ENCODE peak calls at places on chromosomes 7 and 10, in eight cellular contexts. K, C, L, H, J, G, F and U are unnamed samples.

GRCh38 chr7:134941185-134941900 is 45.0 kb upstream of the AGBL3 start:
- DNase-seq in K (no peak), C (peak), L (peak), H (no peak), J (peak), G (no peak), F (peak), U (no peak)

GRCh38 chr7:24912874-24913514 is 67.0 kb downstream of the OSBPL3 start:
- DNase-seq in K (no peak), C (no peak), L (no peak), H (no peak), J (no peak), G (no peak), F (no peak), U (no peak)

GRCh38 chr10:72320676-72321247 is 34.0 kb downstream of the DNAJB12 start:
- DNase-seq in K (peak), C (peak), L (peak), H (peak), J (peak), G (peak), F (peak), U (no peak)

GRCh38 chr7:6637544-6638229 is 569 bp downstream of the ZNF316 start:
- DNase-seq in K (no peak), C (peak), L (peak), H (peak), J (no peak), G (peak), F (peak), U (peak)

GRCh38 chr10:87734987-87735827 is 75.5 kb downstream of the PAPSS2 start:
- DNase-seq in K (no peak), C (peak), L (peak), H (peak), J (peak), G (no peak), F (peak), U (no peak)

GRCh38 chr7:23017303-23017702 is 3.4 kb upstream of the HYCC1 start:
- DNase-seq in K (no peak), C (no peak), L (no peak), H (no peak), J (no peak), G (no peak), F (no peak), U (no peak)

GRCh38 chr10:103153302-103153759 is 39.7 kb downstream of the NT5C2 start:
- DNase-seq in K (no peak), C (peak), L (peak), H (no peak), J (peak), G (no peak), F (peak), U (no peak)

GRCh38 chr10:95755511-95756004 is 405 bp upstream of the ENTPD1 start:
- DNase-seq in K (peak), C (no peak), L (no peak), H (peak), J (no peak), G (no peak), F (no peak), U (no peak)

GRCh38 chr7:127251458-127252379 is 1.0 kb downstream of the GRM8 start:
- DNase-seq in K (no peak), C (no peak), L (no peak), H (peak), J (no peak), G (no peak), F (no peak), U (peak)

GRCh38 chr10:5419466-5420094 is 7.2 kb downstream of the NET1 start:
- DNase-seq in K (no peak), C (no peak), L (peak), H (no peak), J (no peak), G (no peak), F (peak), U (no peak)

GRCh38 chr10:71750986-71751385 is 22.3 kb downstream of the VSIR start:
- DNase-seq in K (no peak), C (no peak), L (no peak), H (no peak), J (no peak), G (no peak), F (no peak), U (no peak)

GRCh38 chr7:155226261-155227003 is 71.2 kb upstream of the INSIG1 start:
- DNase-seq in K (no peak), C (no peak), L (no peak), H (no peak), J (no peak), G (no peak), F (no peak), U (no peak)

GRCh38 chr7:146346096-146346495 is 229.5 kb downstream of the CNTNAP2 start:
- DNase-seq in K (no peak), C (no peak), L (no peak), H (peak), J (no peak), G (no peak), F (no peak), U (no peak)

GRCh38 chr10:121823993-121824463 is 103.8 kb downstream of the ATE1 start:
- DNase-seq in K (no peak), C (peak), L (peak), H (no peak), J (peak), G (no peak), F (peak), U (no peak)

GRCh38 chr7:140390466-140391190 is 7.7 kb downstream of the SLC37A3 start:
- DNase-seq in K (no peak), C (peak), L (peak), H (no peak), J (peak), G (no peak), F (peak), U (no peak)

GRCh38 chr7:44307905-44308740 is 17.3 kb downstream of the CAMK2B start:
- DNase-seq in K (peak), C (no peak), L (no peak), H (peak), J (no peak), G (no peak), F (no peak), U (peak)

GRCh38 chr7:134527979-134528371 is 608 bp downstream of the AKR1B10 start:
- DNase-seq in K (no peak), C (peak), L (peak), H (no peak), J (peak), G (no peak), F (peak), U (no peak)

GRCh38 chr7:25805027-25805687 is 346.8 kb upstream of the NFE2L3 start:
- DNase-seq in K (no peak), C (peak), L (peak), H (no peak), J (no peak), G (no peak), F (peak), U (no peak)

GRCh38 chr7:134667899-134668298 is 21.2 kb downstream of the BPGM start:
- DNase-seq in K (no peak), C (no peak), L (no peak), H (no peak), J (no peak), G (no peak), F (no peak), U (no peak)

GRCh38 chr10:27625452-27626345 is 119.9 kb downstream of the MKX start:
- DNase-seq in K (no peak), C (no peak), L (no peak), H (peak), J (no peak), G (no peak), F (no peak), U (no peak)

GRCh38 chr7:117730404-117730803 is 142.8 kb downstream of the CTTNBP2 start:
- DNase-seq in K (no peak), C (no peak), L (no peak), H (no peak), J (no peak), G (no peak), F (no peak), U (no peak)

GRCh38 chr10:88156341-88156740 is 292.9 kb downstream of the PTEN start:
- DNase-seq in K (no peak), C (peak), L (peak), H (no peak), J (peak), G (no peak), F (peak), U (no peak)

GRCh38 chr7:100195222-100195621 is 17.5 kb downstream of the STAG3 start:
- DNase-seq in K (no peak), C (no peak), L (no peak), H (no peak), J (no peak), G (no peak), F (no peak), U (no peak)

GRCh38 chr7:38506756-38507155 is 124.4 kb downstream of the AMPH start:
- DNase-seq in K (no peak), C (peak), L (peak), H (no peak), J (peak), G (no peak), F (peak), U (no peak)

GRCh38 chr7:69166979-69167516 is 431.2 kb upstream of the AUTS2 start:
- DNase-seq in K (no peak), C (no peak), L (no peak), H (no peak), J (no peak), G (no peak), F (no peak), U (no peak)

GRCh38 chr7:51325937-51326336 is 9.3 kb upstream of the COBL start:
- DNase-seq in K (no peak), C (no peak), L (no peak), H (no peak), J (no peak), G (no peak), F (no peak), U (no peak)

GRCh38 chr7:73668103-73668937 is 689 bp downstream of the VPS37D start:
- DNase-seq in K (no peak), C (no peak), L (no peak), H (no peak), J (no peak), G (no peak), F (no peak), U (no peak)

GRCh38 chr10:49281461-49281860 is 17.5 kb upstream of the C10orf71 start:
- DNase-seq in K (no peak), C (no peak), L (no peak), H (peak), J (no peak), G (no peak), F (no peak), U (no peak)

GRCh38 chr7:94440460-94441039 is 45.9 kb downstream of the COL1A2 start:
- DNase-seq in K (no peak), C (peak), L (peak), H (no peak), J (no peak), G (no peak), F (peak), U (no peak)

GRCh38 chr7:5824297-5824610 is 42.8 kb upstream of the RNF216 start:
- DNase-seq in K (no peak), C (no peak), L (no peak), H (no peak), J (no peak), G (peak), F (no peak), U (no peak)

GRCh38 chr10:123703195-123703790 is 37.1 kb downstream of the GPR26 start:
- DNase-seq in K (no peak), C (no peak), L (no peak), H (no peak), J (no peak), G (no peak), F (no peak), U (no peak)

GRCh38 chr7:8442814-8443304 is 9.4 kb downstream of the NXPH1 start:
- DNase-seq in K (no peak), C (no peak), L (peak), H (peak), J (peak), G (peak), F (peak), U (peak)

GRCh38 chr10:35633006-35633980 is 8.8 kb downstream of the FZD8 start:
- DNase-seq in K (no peak), C (no peak), L (no peak), H (no peak), J (no peak), G (no peak), F (no peak), U (no peak)

GRCh38 chr7:157769016-157769869 is 432.4 kb downstream of the DNAJB6 start:
- DNase-seq in K (no peak), C (no peak), L (no peak), H (no peak), J (no peak), G (no peak), F (no peak), U (no peak)

GRCh38 chr7:137656227-137656849 is 190.4 kb downstream of the DGKI start:
- DNase-seq in K (peak), C (peak), L (peak), H (peak), J (peak), G (peak), F (peak), U (peak)

GRCh38 chr10:113857210-113857609 is 2.7 kb downstream of the NHLRC2 start:
- DNase-seq in K (no peak), C (no peak), L (no peak), H (no peak), J (no peak), G (no peak), F (no peak), U (no peak)

GRCh38 chr10:113856563-113856962 is 2.1 kb downstream of the NHLRC2 start:
- DNase-seq in K (no peak), C (no peak), L (peak), H (no peak), J (no peak), G (no peak), F (no peak), U (no peak)

GRCh38 chr10:113853577-113854018 is 284 bp downstream of the DCLRE1A start:
- DNase-seq in K (no peak), C (peak), L (no peak), H (no peak), J (peak), G (no peak), F (no peak), U (no peak)

GRCh38 chr10:113854019-113854756 is at the start of the genes DCLRE1A and NHLRC2:
- DNase-seq in K (peak), C (peak), L (peak), H (peak), J (peak), G (peak), F (peak), U (peak)

DNA sequence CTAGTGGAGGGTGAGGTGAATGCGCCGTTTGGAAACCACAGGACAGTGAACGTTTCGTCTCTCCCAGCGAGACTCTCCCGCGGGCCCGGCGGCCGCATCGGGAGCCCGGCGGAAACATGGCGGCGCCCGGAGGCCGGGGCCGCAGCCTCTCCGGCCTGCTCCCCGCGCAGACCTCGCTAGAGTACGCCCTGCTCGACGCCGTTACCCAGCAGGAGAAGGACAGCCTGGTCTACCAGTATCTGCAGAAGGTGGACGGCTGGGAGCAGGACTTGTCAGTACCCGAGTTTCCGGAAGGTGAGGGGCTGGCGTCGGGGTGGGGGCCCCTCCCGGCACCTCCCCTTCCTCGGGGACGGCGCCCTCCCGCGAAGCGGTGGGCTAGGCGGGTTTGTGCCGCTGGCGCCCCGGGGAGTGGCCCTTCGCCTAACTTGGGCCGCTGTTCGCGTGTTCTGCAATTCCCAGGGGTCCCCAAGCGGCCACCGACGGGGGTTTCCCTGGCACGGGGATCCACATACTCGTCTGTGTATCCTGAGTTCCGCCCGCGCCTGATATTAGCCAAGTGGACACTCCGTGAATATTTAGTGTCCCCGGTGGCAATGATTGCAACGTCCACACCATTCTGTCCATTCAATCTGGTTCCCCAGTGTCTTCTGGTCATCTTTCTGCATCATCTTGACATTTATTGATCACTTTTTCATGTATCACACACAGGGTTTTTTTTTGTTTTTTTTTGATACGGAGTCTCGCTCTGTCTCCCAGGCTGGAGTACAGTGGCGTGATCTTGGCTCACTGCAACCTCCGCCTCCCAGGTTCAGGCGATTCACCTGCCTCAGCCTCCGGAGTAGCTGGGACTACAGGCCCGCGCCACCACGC is 531 bp downstream of the NHLRC2 start:
- DNase-seq in K (peak), C (peak), L (peak), H (peak), J (peak), G (peak), F (peak), U (peak)
- TF ChIP-seq CTCF in K (no peak), C (no peak), L (no peak), H (no peak), J (no peak), G (no peak), F (peak), U (no peak)

GRCh38 chr10:12103743-12104142 is 25.7 kb upstream of the SEC61A2 start:
- DNase-seq in K (no peak), C (no peak), L (no peak), H (no peak), J (no peak), G (no peak), F (no peak), U (no peak)
- TF ChIP-seq CTCF in K (no peak), C (no peak), L (no peak), H (no peak), J (no peak), G (no peak), F (no peak), U (no peak)

GRCh38 chr10:14556285-14556956 is 218.3 kb downstream of the FAM107B start:
- DNase-seq in K (no peak), C (peak), L (no peak), H (peak), J (peak), G (no peak), F (no peak), U (no peak)
- TF ChIP-seq CTCF in K (no peak), C (peak), L (peak), H (peak), J (no peak), G (no peak), F (no peak), U (no peak)

GRCh38 chr7:107660381-107661080 is at the start of gene SLC26A4:
- DNase-seq in K (no peak), C (no peak), L (no peak), H (no peak), J (no peak), G (no peak), F (no peak), U (no peak)

GRCh38 chr7:107663196-107663595 is 2.6 kb downstream of the SLC26A4 start:
- DNase-seq in K (no peak), C (no peak), L (no peak), H (no peak), J (no peak), G (no peak), F (no peak), U (no peak)

GRCh38 chr7:107661865-107662379 is 1.3 kb downstream of the SLC26A4 start:
- DNase-seq in K (no peak), C (no peak), L (no peak), H (no peak), J (no peak), G (no peak), F (no peak), U (no peak)

GRCh38 chr7:107659666-107660065 is 962 bp upstream of the SLC26A4 start:
- DNase-seq in K (no peak), C (peak), L (peak), H (no peak), J (peak), G (no peak), F (peak), U (no peak)

GRCh38 chr7:107661081-107661864 is 645 bp downstream of the SLC26A4 start:
- DNase-seq in K (peak), C (peak), L (peak), H (peak), J (peak), G (peak), F (peak), U (peak)
- TF ChIP-seq CTCF in K (no peak), C (no peak), L (peak), H (peak), J (no peak), G (no peak), F (peak), U (no peak)

GRCh38 chr10:101301111-101301731 is 52.7 kb upstream of the BTRC start:
- DNase-seq in K (no peak), C (peak), L (no peak), H (peak), J (peak), G (no peak), F (peak), U (no peak)
- TF ChIP-seq CTCF in K (peak), C (peak), L (peak), H (peak), J (no peak), G (no peak), F (peak), U (no peak)

DNA sequence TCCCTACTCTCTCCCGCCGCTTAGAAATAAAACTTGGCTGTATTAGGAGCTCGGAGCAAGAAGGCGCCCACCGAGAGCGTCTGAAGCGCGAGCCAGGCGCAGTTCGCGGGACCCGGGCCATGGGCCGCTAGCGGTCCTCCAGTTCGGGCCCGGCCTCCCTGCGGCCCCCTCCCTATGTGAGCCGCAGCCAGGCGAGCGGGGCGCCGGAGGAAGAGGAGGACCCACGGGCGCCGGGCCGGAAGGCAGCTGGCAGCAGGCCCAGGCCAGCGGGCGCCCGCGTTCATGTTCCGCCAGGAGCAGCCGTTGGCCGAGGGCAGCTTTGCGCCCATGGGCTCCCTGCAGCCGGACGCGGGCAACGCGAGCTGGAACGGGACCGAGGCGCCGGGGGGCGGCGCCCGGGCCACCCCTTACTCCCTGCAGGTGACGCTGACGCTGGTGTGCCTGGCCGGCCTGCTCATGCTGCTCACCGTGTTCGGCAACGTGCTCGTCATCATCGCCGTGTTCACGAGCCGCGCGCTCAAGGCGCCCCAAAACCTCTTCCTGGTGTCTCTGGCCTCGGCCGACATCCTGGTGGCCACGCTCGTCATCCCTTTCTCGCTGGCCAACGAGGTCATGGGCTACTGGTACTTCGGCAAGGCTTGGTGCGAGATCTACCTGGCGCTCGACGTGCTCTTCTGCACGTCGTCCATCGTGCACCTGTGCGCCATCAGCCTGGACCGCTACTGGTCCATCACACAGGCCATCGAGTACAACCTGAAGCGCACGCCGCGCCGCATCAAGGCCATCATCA is 1.1 kb downstream of the ADRA2A start:
- DNase-seq in K (no peak), C (no peak), L (peak), H (peak), J (no peak), G (no peak), F (peak), U (no peak)
- TF ChIP-seq CTCF in K (no peak), C (no peak), L (no peak), H (no peak), J (no peak), G (no peak), F (no peak), U (no peak)